ENCODE peak calls at places on chromosomes 3 and 15, in seven cellular contexts. Z, T, C, I, Y, U and O are unnamed samples.

GRCh38 chr15:69084404-69085030 is 70.0 kb downstream of the NOX5 start:
- DNase-seq in Y (no peak), T (no peak), Z (no peak), I (no peak), U (no peak), C (no peak), O (no peak)

GRCh38 chr3:8765528-8765927 is 3.9 kb downstream of the OXTR start:
- DNase-seq in I (no peak), T (no peak), Z (no peak), Y (no peak), U (no peak), C (no peak), O (no peak)

GRCh38 chr15:59688383-59688887 is 685 bp downstream of the BNIP2 start:
- DNase-seq in Y (peak), I (no peak), U (no peak), T (no peak), Z (no peak), C (no peak), O (peak)

GRCh38 chr15:40930430-40931299 is 1.5 kb downstream of the DLL4 start:
- DNase-seq in U (peak), Y (no peak), I (no peak), T (peak), Z (no peak), C (peak), O (peak)

GRCh38 chr15:43796566-43796965 is 3.5 kb downstream of the SERINC4 start:
- DNase-seq in I (no peak), U (no peak), Z (no peak), Y (no peak), C (no peak), T (no peak), O (no peak)

GRCh38 chr3:59327324-59327939 is 277.6 kb upstream of the CFAP20DC start:
- DNase-seq in Z (no peak), Y (no peak), T (no peak), I (no peak), C (no peak), U (no peak), O (no peak)

GRCh38 chr3:160869825-160870224 is 113.8 kb downstream of the PPM1L start:
- DNase-seq in I (no peak), U (peak), Z (no peak), C (no peak), T (no peak), Y (peak), O (peak)

GRCh38 chr3:197835509-197835908 is 44.5 kb downstream of the LRCH3 start:
- DNase-seq in I (no peak), C (no peak), T (no peak), Z (no peak), Y (no peak), U (no peak), O (no peak)

GRCh38 chr3:33096103-33096868 is 660 bp downstream of the GLB1 start:
- DNase-seq in T (peak), U (peak), Y (peak), I (peak), Z (peak), C (peak), O (peak)

GRCh38 chr3:125916376-125916978 is 52.5 kb upstream of the ROPN1B start:
- DNase-seq in T (peak), I (peak), C (peak), Z (peak), U (peak), Y (peak), O (peak)
- TF ChIP-seq POLR2AphosphoS5 in T (peak), I (no peak), C (peak), Z (no peak), U (no peak), Y (no peak), O (no peak)

GRCh38 chr15:70114226-70114625 is 16.5 kb upstream of the TLE3 start:
- DNase-seq in C (no peak), I (no peak), T (no peak), Z (no peak), U (no peak), Y (no peak), O (no peak)

GRCh38 chr15:70116317-70116716 is 18.6 kb upstream of the TLE3 start:
- DNase-seq in C (no peak), U (no peak), I (no peak), T (no peak), Y (no peak), Z (no peak), O (no peak)

GRCh38 chr15:70111203-70112017 is 13.7 kb upstream of the TLE3 start:
- DNase-seq in I (no peak), Y (peak), U (peak), Z (peak), C (peak), T (no peak), O (no peak)

GRCh38 chr15:70112018-70112395 is 14.3 kb upstream of the TLE3 start:
- DNase-seq in Z (no peak), C (no peak), T (no peak), I (no peak), U (peak), Y (no peak), O (no peak)

GRCh38 chr15:70113304-70113700 is 15.6 kb upstream of the TLE3 start:
- DNase-seq in U (no peak), C (peak), Y (no peak), I (no peak), Z (peak), T (peak), O (no peak)
- TF ChIP-seq POLR2AphosphoS5 in U (no peak), C (no peak), Y (no peak), I (no peak), Z (no peak), T (peak), O (no peak)

DNA sequence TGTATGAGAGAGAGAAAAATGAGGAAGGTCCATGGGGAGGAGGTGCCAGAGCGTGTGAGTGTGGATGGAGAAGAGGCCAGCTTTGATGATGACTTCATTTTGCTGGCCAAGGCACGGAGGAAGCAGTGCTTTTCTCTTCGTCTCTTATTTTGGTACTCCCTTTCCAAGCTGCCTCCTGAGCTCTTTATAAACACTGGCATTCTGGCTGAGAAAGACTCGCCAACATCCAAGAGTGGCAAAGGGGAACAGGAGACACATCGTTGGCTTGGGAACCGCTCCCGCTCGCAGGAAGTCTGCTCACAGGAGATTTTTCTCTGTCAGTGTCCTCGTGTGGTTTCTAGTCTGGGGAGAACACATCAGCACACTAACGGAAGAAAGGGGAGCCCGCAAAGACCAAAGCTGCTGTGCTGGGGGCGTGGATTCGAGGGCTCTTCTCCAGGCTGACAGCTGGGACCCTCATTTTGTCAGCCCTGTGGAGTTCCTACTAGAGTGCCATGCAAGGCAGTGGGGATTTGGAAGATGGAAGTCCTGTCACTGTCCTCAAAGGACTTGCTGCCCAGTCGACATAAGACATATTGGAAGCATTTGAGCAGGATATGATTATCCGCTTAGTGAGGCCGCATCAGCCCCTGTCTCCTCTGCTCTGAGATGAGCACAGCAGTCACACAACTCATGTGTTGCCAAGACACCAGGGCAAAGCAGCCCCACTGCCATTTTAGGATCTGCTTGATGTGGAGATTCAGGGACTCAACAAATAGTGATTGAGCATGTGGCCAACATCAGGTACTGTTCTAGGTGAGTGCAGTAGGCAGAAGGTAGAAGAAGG is 8.0 kb upstream of the SEMA4B start:
- DNase-seq in T (peak), U (no peak), I (no peak), Z (no peak), Y (no peak), C (no peak), O (no peak)
- TF ChIP-seq POLR2AphosphoS5 in T (no peak), U (no peak), I (no peak), Z (no peak), Y (no peak), C (peak), O (peak)

GRCh38 chr15:65903296-65904073 is 34.2 kb downstream of the RAB11A start:
- DNase-seq in Y (no peak), U (no peak), C (no peak), Z (no peak), I (no peak), T (no peak), O (no peak)

GRCh38 chr15:65901336-65901735 is 32.0 kb downstream of the RAB11A start:
- DNase-seq in Z (no peak), C (no peak), Y (no peak), T (no peak), U (no peak), I (no peak), O (no peak)

GRCh38 chr15:65901836-65902235 is 32.5 kb downstream of the RAB11A start:
- DNase-seq in T (no peak), C (no peak), I (no peak), U (no peak), Z (no peak), Y (no peak), O (no peak)

GRCh38 chr15:65900488-65900887 is 31.2 kb downstream of the RAB11A start:
- DNase-seq in Y (no peak), I (no peak), C (no peak), U (no peak), T (no peak), Z (no peak), O (no peak)

DNA sequence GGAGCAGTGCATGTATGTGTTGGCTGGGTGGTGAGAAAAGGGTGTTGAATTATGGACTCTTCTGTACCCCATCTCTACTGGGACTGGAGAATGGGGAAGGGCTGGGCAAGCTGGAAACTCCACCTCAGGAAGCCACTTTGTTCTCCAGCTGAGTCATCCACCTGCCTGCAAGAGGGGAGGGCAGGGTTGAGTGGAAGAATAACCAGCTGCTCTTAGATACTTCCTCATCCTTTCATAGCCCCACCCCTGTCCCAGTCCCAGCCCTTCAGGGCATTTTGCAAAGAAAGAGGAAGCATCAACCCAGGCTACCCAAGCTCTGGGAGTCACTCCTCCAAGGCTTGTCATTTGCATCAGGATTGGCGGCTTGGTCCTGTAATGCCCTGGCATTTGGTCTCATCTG is 33.1 kb downstream of the RAB11A start:
- DNase-seq in T (peak), Y (peak), Z (peak), U (no peak), I (no peak), C (peak), O (peak)
- TF ChIP-seq POLR2AphosphoS5 in T (no peak), Y (no peak), Z (peak), U (no peak), I (no peak), C (no peak), O (no peak)

DNA sequence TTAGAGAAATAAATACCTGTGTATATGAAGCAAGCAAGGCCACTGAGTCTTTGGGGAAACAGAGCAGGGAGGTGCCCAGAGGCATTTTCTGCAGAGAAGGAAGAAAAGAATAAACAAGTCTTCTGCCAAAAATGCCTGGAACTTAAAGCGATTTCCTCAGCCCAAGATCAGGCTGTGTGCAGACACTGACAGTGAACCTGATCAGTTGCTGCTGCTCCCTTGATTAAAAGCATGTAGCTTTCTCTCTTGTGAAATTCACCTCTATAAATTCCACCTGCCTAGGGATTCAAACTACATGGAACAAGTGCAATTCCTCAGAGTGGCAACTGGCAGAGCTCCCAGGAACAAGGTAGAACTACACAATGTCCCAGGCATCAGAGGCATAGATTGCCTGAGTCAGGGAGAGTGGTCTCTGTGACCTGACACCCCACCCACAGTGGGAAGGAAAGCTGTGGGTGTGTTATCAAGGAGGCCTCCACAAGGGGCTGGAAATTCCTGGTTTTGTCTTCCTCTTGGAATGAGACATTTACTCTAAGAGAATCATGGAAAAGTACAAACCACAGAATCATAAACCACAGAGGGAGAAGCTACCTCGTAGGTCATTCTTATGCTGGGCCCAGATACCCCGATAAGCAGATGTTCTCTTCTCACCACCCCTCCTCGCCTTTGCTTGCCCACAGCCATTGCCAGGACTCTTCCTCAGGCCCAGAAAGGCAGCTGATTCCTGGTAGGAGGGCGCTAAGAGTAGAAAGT is 1.8 kb upstream of the ZBTB38 start:
- DNase-seq in Y (peak), C (peak), Z (peak), T (no peak), U (no peak), I (no peak), O (peak)
- TF ChIP-seq POLR2AphosphoS5 in Y (peak), C (peak), Z (no peak), T (no peak), U (no peak), I (no peak), O (peak)